ENCODE peak calls at places on chromosomes 6 and 20, in five cellular contexts. One of them, this sample, is unnamed.

GRCh38 chr6:41442800-41443501 is 103.2 kb upstream of the FOXP4 start:
- DNase-seq in HEK293T: peak
- DNase-seq in NT2/D1: peak
- DNase-seq in HepG2: no peak
- DNase-seq in GM12878: no peak
- DNase-seq in this sample: peak

GRCh38 chr20:51206032-51206662 is 183.2 kb upstream of the KCNG1 start:
- DNase-seq in HEK293T: no peak
- DNase-seq in NT2/D1: no peak
- DNase-seq in HepG2: no peak
- DNase-seq in GM12878: no peak
- DNase-seq in this sample: no peak

GRCh38 chr6:13615802-13616140 is 636 bp downstream of the NOL7 start:
- DNase-seq in HEK293T: peak
- DNase-seq in NT2/D1: no peak
- DNase-seq in HepG2: no peak
- DNase-seq in GM12878: no peak
- DNase-seq in this sample: peak

GRCh38 chr20:39849664-39850063 is 839.4 kb downstream of the MAFB start:
- DNase-seq in HEK293T: no peak
- DNase-seq in NT2/D1: no peak
- DNase-seq in HepG2: no peak
- DNase-seq in GM12878: no peak
- DNase-seq in this sample: no peak

GRCh38 chr6:55957961-55958422 is 82.6 kb upstream of the BMP5 start:
- DNase-seq in HEK293T: no peak
- DNase-seq in NT2/D1: no peak
- DNase-seq in HepG2: no peak
- DNase-seq in GM12878: no peak
- DNase-seq in this sample: no peak

GRCh38 chr6:32475392-32476206 is 35.9 kb downstream of the HLA-DRA start:
- DNase-seq in HEK293T: no peak
- DNase-seq in NT2/D1: no peak
- DNase-seq in HepG2: no peak
- DNase-seq in GM12878: no peak
- DNase-seq in this sample: no peak

GRCh38 chr20:44412402-44413144 is 57.1 kb downstream of the HNF4A start:
- DNase-seq in HEK293T: no peak
- DNase-seq in NT2/D1: no peak
- DNase-seq in HepG2: no peak
- DNase-seq in GM12878: no peak
- DNase-seq in this sample: no peak

GRCh38 chr20:35599776-35600120 is 15.9 kb upstream of the SPAG4 start:
- DNase-seq in HEK293T: no peak
- DNase-seq in NT2/D1: no peak
- DNase-seq in HepG2: no peak
- DNase-seq in GM12878: no peak
- DNase-seq in this sample: no peak

GRCh38 chr20:15359056-15359455 is 1021.6 kb upstream of the FLRT3 start:
- DNase-seq in HEK293T: no peak
- DNase-seq in NT2/D1: no peak
- DNase-seq in HepG2: no peak
- DNase-seq in GM12878: no peak
- DNase-seq in this sample: no peak

GRCh38 chr6:56995347-56995746 is 40.4 kb downstream of the BEND6 start:
- DNase-seq in HEK293T: no peak
- DNase-seq in NT2/D1: no peak
- DNase-seq in HepG2: peak
- DNase-seq in GM12878: no peak
- DNase-seq in this sample: no peak

GRCh38 chr6:139446768-139447167 is 72.3 kb upstream of the CITED2 start:
- DNase-seq in HEK293T: no peak
- DNase-seq in NT2/D1: no peak
- DNase-seq in HepG2: no peak
- DNase-seq in GM12878: no peak
- DNase-seq in this sample: no peak

GRCh38 chr6:53565886-53566285 is 21.0 kb upstream of the GCLC start:
- DNase-seq in HEK293T: no peak
- DNase-seq in NT2/D1: no peak
- DNase-seq in HepG2: no peak
- DNase-seq in GM12878: no peak
- DNase-seq in this sample: no peak

GRCh38 chr20:48773837-48774418 is 53.9 kb downstream of the PREX1 start:
- DNase-seq in HEK293T: no peak
- DNase-seq in NT2/D1: no peak
- DNase-seq in HepG2: no peak
- DNase-seq in GM12878: no peak
- DNase-seq in this sample: no peak

GRCh38 chr6:46653439-46653942 is 716 bp downstream of the SLC25A27 start:
- DNase-seq in HEK293T: no peak
- DNase-seq in NT2/D1: no peak
- DNase-seq in HepG2: no peak
- DNase-seq in GM12878: no peak
- DNase-seq in this sample: no peak

GRCh38 chr6:155314773-155315515 is 660 bp upstream of the TFB1M start:
- DNase-seq in HEK293T: peak
- DNase-seq in NT2/D1: no peak
- DNase-seq in HepG2: peak
- DNase-seq in GM12878: peak
- DNase-seq in this sample: no peak

GRCh38 chr6:41714556-41715273 is 20.7 kb downstream of the TFEB start:
- DNase-seq in HEK293T: no peak
- DNase-seq in NT2/D1: no peak
- DNase-seq in HepG2: no peak
- DNase-seq in GM12878: no peak
- DNase-seq in this sample: no peak

GRCh38 chr20:25270829-25271251 is 23.0 kb downstream of the PYGB start:
- DNase-seq in HEK293T: no peak
- DNase-seq in NT2/D1: no peak
- DNase-seq in HepG2: no peak
- DNase-seq in GM12878: no peak
- DNase-seq in this sample: no peak

GRCh38 chr20:36854343-36855240 is 21.3 kb upstream of the TLDC2 start:
- DNase-seq in HEK293T: no peak
- DNase-seq in NT2/D1: no peak
- DNase-seq in HepG2: no peak
- DNase-seq in GM12878: no peak
- DNase-seq in this sample: no peak

GRCh38 chr6:153595903-153596302 is 443.1 kb upstream of the OPRM1 start:
- DNase-seq in HEK293T: no peak
- DNase-seq in NT2/D1: no peak
- DNase-seq in HepG2: no peak
- DNase-seq in GM12878: no peak
- DNase-seq in this sample: no peak

GRCh38 chr20:47557791-47558190 is 56.1 kb downstream of the NCOA3 start:
- DNase-seq in HEK293T: no peak
- DNase-seq in NT2/D1: peak
- DNase-seq in HepG2: no peak
- DNase-seq in GM12878: no peak
- DNase-seq in this sample: no peak

GRCh38 chr6:160393966-160394653 is 45.9 kb downstream of the SLC22A3 start:
- DNase-seq in HEK293T: no peak
- DNase-seq in NT2/D1: peak
- DNase-seq in HepG2: peak
- DNase-seq in GM12878: no peak
- DNase-seq in this sample: no peak
- TF ChIP-seq SUZ12 in HEK293T: no peak
- TF ChIP-seq SUZ12 in NT2/D1: no peak
- TF ChIP-seq SUZ12 in HepG2: no peak
- TF ChIP-seq SUZ12 in GM12878: no peak
- TF ChIP-seq SUZ12 in this sample: no peak

DNA sequence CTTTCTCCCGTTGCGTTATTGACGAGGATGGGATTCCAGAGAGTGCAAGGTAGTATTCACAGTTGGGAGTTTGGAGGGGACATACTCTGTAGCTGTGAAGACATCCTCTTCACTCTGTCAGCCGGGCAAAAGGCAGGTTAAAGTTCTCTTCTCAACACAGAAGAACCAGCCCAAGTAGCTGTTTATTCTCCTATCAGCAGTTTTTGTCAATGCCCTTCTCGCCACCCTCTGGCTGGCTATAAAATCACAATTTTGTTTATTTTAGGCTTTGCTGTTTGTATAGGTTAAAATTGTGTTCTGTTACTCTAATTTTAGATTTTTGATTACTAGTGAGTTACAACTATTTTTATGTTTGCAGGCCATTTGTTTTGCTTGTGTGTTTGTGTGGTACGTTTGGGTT is 37.9 kb upstream of the MAS1 start:
- DNase-seq in HEK293T: no peak
- DNase-seq in NT2/D1: no peak
- DNase-seq in HepG2: no peak
- DNase-seq in GM12878: no peak
- DNase-seq in this sample: no peak
- TF ChIP-seq SUZ12 in HEK293T: no peak
- TF ChIP-seq SUZ12 in NT2/D1: no peak
- TF ChIP-seq SUZ12 in HepG2: no peak
- TF ChIP-seq SUZ12 in GM12878: no peak
- TF ChIP-seq SUZ12 in this sample: no peak

GRCh38 chr20:46202758-46203509 is 84.8 kb downstream of the CD40 start:
- DNase-seq in HEK293T: no peak
- DNase-seq in NT2/D1: no peak
- DNase-seq in HepG2: no peak
- DNase-seq in GM12878: no peak
- DNase-seq in this sample: no peak
- TF ChIP-seq SUZ12 in HEK293T: no peak
- TF ChIP-seq SUZ12 in NT2/D1: no peak
- TF ChIP-seq SUZ12 in HepG2: no peak
- TF ChIP-seq SUZ12 in GM12878: no peak
- TF ChIP-seq SUZ12 in this sample: no peak

GRCh38 chr6:145112711-145113148 is 622.6 kb downstream of the EPM2A start:
- DNase-seq in HEK293T: no peak
- DNase-seq in NT2/D1: no peak
- DNase-seq in HepG2: no peak
- DNase-seq in GM12878: no peak
- DNase-seq in this sample: no peak

GRCh38 chr6:145119091-145119490 is 616.2 kb downstream of the EPM2A start:
- DNase-seq in HEK293T: no peak
- DNase-seq in NT2/D1: no peak
- DNase-seq in HepG2: no peak
- DNase-seq in GM12878: no peak
- DNase-seq in this sample: no peak

GRCh38 chr6:145115638-145116037 is 619.7 kb downstream of the EPM2A start:
- DNase-seq in HEK293T: no peak
- DNase-seq in NT2/D1: no peak
- DNase-seq in HepG2: no peak
- DNase-seq in GM12878: no peak
- DNase-seq in this sample: no peak

GRCh38 chr6:145118224-145118623 is 617.1 kb downstream of the EPM2A start:
- DNase-seq in HEK293T: no peak
- DNase-seq in NT2/D1: no peak
- DNase-seq in HepG2: no peak
- DNase-seq in GM12878: no peak
- DNase-seq in this sample: no peak

GRCh38 chr6:145116591-145117178 is 618.6 kb downstream of the EPM2A start:
- DNase-seq in HEK293T: no peak
- DNase-seq in NT2/D1: no peak
- DNase-seq in HepG2: no peak
- DNase-seq in GM12878: no peak
- DNase-seq in this sample: no peak
- TF ChIP-seq SUZ12 in HEK293T: no peak
- TF ChIP-seq SUZ12 in NT2/D1: no peak
- TF ChIP-seq SUZ12 in HepG2: no peak
- TF ChIP-seq SUZ12 in GM12878: no peak
- TF ChIP-seq SUZ12 in this sample: no peak

GRCh38 chr6:16168858-16169257 is 40.0 kb downstream of the MYLIP start:
- DNase-seq in HEK293T: no peak
- DNase-seq in NT2/D1: peak
- DNase-seq in HepG2: peak
- DNase-seq in GM12878: peak
- DNase-seq in this sample: no peak
- TF ChIP-seq SUZ12 in HEK293T: no peak
- TF ChIP-seq SUZ12 in NT2/D1: no peak
- TF ChIP-seq SUZ12 in HepG2: no peak
- TF ChIP-seq SUZ12 in GM12878: no peak
- TF ChIP-seq SUZ12 in this sample: no peak

This sample was measured in H1.